ENCODE peak calls at places on chromosome 2, in six cellular contexts. H, W, O, C, Y and E are unnamed samples.

GRCh38 chr2:96245609-96246390 is 20.0 kb downstream of the TMEM127 start:
- DNase-seq in O (peak), H (no peak), C (no peak), Y (no peak), W (peak), E (peak)

GRCh38 chr2:213172641-213173040 is 21.2 kb upstream of the IKZF2 start:
- DNase-seq in H (no peak), Y (no peak), C (no peak), O (no peak), W (no peak), E (no peak)

GRCh38 chr2:38462121-38462634 is 85.1 kb upstream of the ATL2 start:
- DNase-seq in Y (no peak), W (peak), C (no peak), O (peak), H (peak), E (peak)

GRCh38 chr2:15225131-15225530 is 336.0 kb downstream of the NBAS start:
- DNase-seq in Y (no peak), H (no peak), W (no peak), C (no peak), O (no peak), E (no peak)

GRCh38 chr2:8289111-8289510 is 392.7 kb upstream of the ID2 start:
- DNase-seq in H (no peak), W (no peak), Y (no peak), C (no peak), O (no peak), E (no peak)

GRCh38 chr2:158817596-158817995 is 22.5 kb downstream of the DAPL1 start:
- DNase-seq in Y (no peak), H (no peak), W (no peak), C (no peak), O (no peak), E (no peak)

GRCh38 chr2:74206180-74206688 is 7.8 kb downstream of the MTHFD2 start:
- DNase-seq in W (peak), O (peak), H (no peak), Y (peak), C (no peak), E (peak)

GRCh38 chr2:144890828-144891227 is 370.9 kb upstream of the ZEB2 start:
- DNase-seq in H (peak), O (peak), C (no peak), W (peak), Y (no peak), E (peak)

GRCh38 chr2:163768881-163769681 is 33.3 kb upstream of the FIGN start:
- DNase-seq in W (no peak), C (no peak), O (no peak), Y (no peak), H (no peak), E (no peak)

GRCh38 chr2:69831354-69831905 is 2.0 kb downstream of the GMCL1 start:
- DNase-seq in W (no peak), Y (no peak), O (no peak), H (no peak), C (peak), E (peak)

GRCh38 chr2:220320326-220320725 is 692.9 kb downstream of the SLC4A3 start:
- DNase-seq in C (no peak), H (no peak), Y (no peak), W (no peak), O (no peak), E (no peak)

GRCh38 chr2:170026361-170026760 is 151.6 kb upstream of the MYO3B start:
- DNase-seq in O (no peak), Y (no peak), H (no peak), W (no peak), C (no peak), E (no peak)

GRCh38 chr2:33322099-33322498 is 154.3 kb upstream of the RASGRP3 start:
- DNase-seq in H (no peak), W (no peak), Y (no peak), O (peak), C (no peak), E (no peak)

GRCh38 chr2:126586321-126586720 is 69.6 kb upstream of the GYPC start:
- DNase-seq in H (no peak), W (no peak), Y (no peak), C (no peak), O (no peak), E (no peak)

GRCh38 chr2:10083692-10084566 is 3.7 kb upstream of the CYS1 start:
- DNase-seq in C (no peak), W (no peak), Y (peak), H (no peak), O (no peak), E (no peak)

GRCh38 chr2:17166506-17166905 is 351.7 kb downstream of the RAD51AP2 start:
- DNase-seq in H (no peak), Y (no peak), C (no peak), O (no peak), W (no peak), E (no peak)

GRCh38 chr2:201233192-201234166 is 26.9 kb upstream of the CASP8 start:
- DNase-seq in H (peak), W (peak), C (peak), O (no peak), Y (peak), E (peak)

GRCh38 chr2:46162329-46162870 is 134.8 kb upstream of the EPAS1 start:
- DNase-seq in H (no peak), O (no peak), Y (no peak), C (no peak), W (no peak), E (peak)

GRCh38 chr2:213237787-213238186 is 46.5 kb upstream of the SPAG16 start:
- DNase-seq in W (no peak), H (no peak), Y (no peak), O (no peak), C (no peak), E (no peak)

GRCh38 chr2:196479350-196479749 is 160.2 kb upstream of the CCDC150 start:
- DNase-seq in Y (no peak), H (no peak), W (no peak), C (no peak), O (no peak), E (no peak)

GRCh38 chr2:202871161-202872141 is at the start of gene ICA1L:
- DNase-seq in W (peak), H (peak), Y (no peak), C (peak), O (peak), E (peak)

GRCh38 chr2:159217661-159218060 is 68.8 kb downstream of the WDSUB1 start:
- DNase-seq in C (no peak), O (no peak), W (no peak), Y (no peak), H (no peak), E (no peak)

GRCh38 chr2:169294001-169294675 is 68.2 kb downstream of the LRP2 start:
- DNase-seq in W (no peak), Y (no peak), O (no peak), C (peak), H (no peak), E (peak)

GRCh38 chr2:46997329-46997728 is 81.7 kb upstream of the MCFD2 start:
- DNase-seq in C (no peak), H (no peak), Y (no peak), O (no peak), W (no peak), E (no peak)

GRCh38 chr2:30257266-30258214 is 26.2 kb downstream of the LBH start:
- DNase-seq in Y (no peak), C (no peak), H (no peak), O (no peak), W (no peak), E (no peak)

GRCh38 chr2:109062558-109063325 is 66.3 kb upstream of the SH3RF3 start:
- DNase-seq in O (no peak), W (no peak), C (no peak), H (no peak), Y (no peak), E (no peak)

GRCh38 chr2:223929575-223930001 is 15.5 kb downstream of the WDFY1 start:
- DNase-seq in Y (no peak), W (no peak), H (no peak), O (no peak), C (peak), E (peak)

GRCh38 chr2:134716716-134717585 is 1.8 kb downstream of the TMEM163 start:
- DNase-seq in Y (no peak), O (no peak), W (no peak), H (no peak), C (no peak), E (no peak)

GRCh38 chr2:62427146-62427545 is 78.8 kb downstream of the TMEM17 start:
- DNase-seq in Y (no peak), H (no peak), O (no peak), W (no peak), C (no peak), E (no peak)

GRCh38 chr2:106167067-106167466 is 27.0 kb downstream of the UXS1 start:
- DNase-seq in O (no peak), W (no peak), Y (no peak), C (no peak), H (no peak), E (no peak)

GRCh38 chr2:106165556-106165955 is 28.5 kb downstream of the UXS1 start:
- DNase-seq in W (no peak), Y (no peak), H (no peak), C (no peak), O (no peak), E (peak)

GRCh38 chr2:106165064-106165463 is 29.0 kb downstream of the UXS1 start:
- DNase-seq in O (no peak), C (peak), H (no peak), Y (no peak), W (no peak), E (peak)

GRCh38 chr2:106161938-106162814 is 31.9 kb downstream of the UXS1 start:
- DNase-seq in W (peak), H (no peak), O (peak), C (no peak), Y (no peak), E (peak)

DNA sequence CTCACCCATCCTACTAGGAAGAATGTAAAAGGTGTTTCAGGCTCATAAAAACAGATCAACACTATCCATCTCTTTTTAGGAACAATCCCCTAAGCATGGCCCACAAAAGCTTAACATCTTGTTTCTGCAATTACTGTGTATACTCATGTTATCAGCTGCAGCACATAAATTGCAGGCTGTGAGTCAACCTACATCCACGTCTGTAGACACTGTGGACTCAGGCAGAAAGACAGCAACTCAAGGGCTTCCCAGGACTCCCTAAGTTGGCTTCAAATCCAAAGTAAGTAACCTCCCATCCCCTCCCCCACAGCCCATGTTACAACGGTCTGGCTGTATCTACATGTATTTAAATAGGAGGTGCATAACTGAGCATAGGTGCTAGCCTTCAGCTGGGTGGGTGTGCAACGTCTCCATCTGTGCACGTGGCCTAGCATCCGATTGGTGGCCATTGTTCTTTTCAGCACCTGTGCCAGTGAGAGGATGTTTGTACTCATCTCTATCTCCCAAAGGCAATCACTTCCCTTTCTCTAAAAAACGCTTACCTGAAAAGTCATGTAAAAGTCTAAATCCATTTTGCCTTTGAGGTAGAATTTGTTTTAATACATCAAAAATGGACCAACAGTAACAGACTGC is 30.0 kb downstream of the UXS1 start:
- DNase-seq in H (no peak), W (peak), C (no peak), Y (no peak), O (no peak), E (no peak)
- TF ChIP-seq MYC in H (no peak), W (no peak), C (no peak), Y (no peak), O (no peak), E (no peak)

GRCh38 chr2:160409480-160409879 is 84.1 kb downstream of the RBMS1 start:
- DNase-seq in W (no peak), C (no peak), H (no peak), O (no peak), Y (no peak), E (no peak)
- TF ChIP-seq MYC in W (no peak), C (no peak), H (no peak), O (no peak), Y (no peak), E (no peak)

GRCh38 chr2:174590928-174591648 is 6.5 kb downstream of the WIPF1 start:
- DNase-seq in W (no peak), O (no peak), H (no peak), C (no peak), Y (no peak), E (peak)

GRCh38 chr2:174591740-174592139 is 5.9 kb downstream of the WIPF1 start:
- DNase-seq in H (no peak), W (no peak), C (no peak), O (no peak), Y (no peak), E (no peak)

GRCh38 chr2:174589334-174589733 is 8.3 kb downstream of the WIPF1 start:
- DNase-seq in O (no peak), C (no peak), W (no peak), Y (no peak), H (no peak), E (no peak)

GRCh38 chr2:174588463-174588862 is 9.1 kb downstream of the WIPF1 start:
- DNase-seq in H (no peak), W (no peak), Y (no peak), O (no peak), C (no peak), E (no peak)

GRCh38 chr2:174590346-174590745 is 7.3 kb downstream of the WIPF1 start:
- DNase-seq in H (no peak), Y (no peak), C (no peak), W (no peak), O (no peak), E (no peak)
- TF ChIP-seq MYC in H (no peak), Y (no peak), C (no peak), W (no peak), O (no peak), E (no peak)

GRCh38 chr2:1940660-1941059 is 196.3 kb upstream of the PXDN start:
- DNase-seq in C (no peak), Y (no peak), H (no peak), W (peak), O (no peak), E (no peak)
- TF ChIP-seq MYC in C (no peak), Y (no peak), H (no peak), W (no peak), O (no peak), E (no peak)